ENCODE peak calls at places on chromosomes 11 and 22, in eight cellular contexts. One of them, this sample, is unnamed. For H3K4me1, the result is how much of the 10 kb centered on the place peaks cover.

GRCh38 chr11:13923182-13923581 is 39.3 kb upstream of the SPON1 start:
- DNase-seq in body of pancreas: no peak
- DNase-seq in mesendoderm: peak
- DNase-seq in tibial nerve: no peak
- DNase-seq in Peyer's patch: no peak
- DNase-seq in BE2C: no peak
- DNase-seq in astrocyte: no peak
- DNase-seq in A549: no peak
- DNase-seq in this sample: no peak

GRCh38 chr22:42596376-42596775 is 18.3 kb downstream of the POLDIP3 start:
- DNase-seq in tibial nerve: no peak
- DNase-seq in A549: no peak
- DNase-seq in body of pancreas: no peak
- DNase-seq in astrocyte: no peak
- DNase-seq in Peyer's patch: no peak
- DNase-seq in mesendoderm: no peak
- DNase-seq in BE2C: peak
- DNase-seq in this sample: no peak

GRCh38 chr11:78196661-78197091 is 8.0 kb downstream of the USP35 start:
- DNase-seq in tibial nerve: no peak
- DNase-seq in BE2C: no peak
- DNase-seq in body of pancreas: no peak
- DNase-seq in A549: no peak
- DNase-seq in mesendoderm: no peak
- DNase-seq in astrocyte: no peak
- DNase-seq in Peyer's patch: peak
- DNase-seq in this sample: no peak

GRCh38 chr11:122696662-122697061 is 41.1 kb downstream of the UBASH3B start:
- DNase-seq in mesendoderm: no peak
- DNase-seq in BE2C: no peak
- DNase-seq in astrocyte: no peak
- DNase-seq in body of pancreas: no peak
- DNase-seq in Peyer's patch: no peak
- DNase-seq in A549: no peak
- DNase-seq in tibial nerve: no peak
- DNase-seq in this sample: peak

GRCh38 chr11:575324-575995 is 810 bp upstream of the PHRF1 start:
- DNase-seq in tibial nerve: no peak
- DNase-seq in A549: no peak
- DNase-seq in mesendoderm: peak
- DNase-seq in BE2C: no peak
- DNase-seq in astrocyte: no peak
- DNase-seq in Peyer's patch: no peak
- DNase-seq in body of pancreas: peak
- DNase-seq in this sample: no peak

GRCh38 chr11:46920709-46921108 is 2.4 kb upstream of the LRP4 start:
- DNase-seq in A549: peak
- DNase-seq in Peyer's patch: no peak
- DNase-seq in mesendoderm: no peak
- DNase-seq in tibial nerve: peak
- DNase-seq in body of pancreas: peak
- DNase-seq in BE2C: no peak
- DNase-seq in astrocyte: peak
- DNase-seq in this sample: no peak

GRCh38 chr22:16955678-16956210 is 52.3 kb downstream of the GAB4 start:
- DNase-seq in mesendoderm: no peak
- DNase-seq in astrocyte: no peak
- DNase-seq in Peyer's patch: no peak
- DNase-seq in tibial nerve: no peak
- DNase-seq in A549: no peak
- DNase-seq in body of pancreas: no peak
- DNase-seq in BE2C: no peak
- DNase-seq in this sample: no peak

GRCh38 chr22:39656495-39657490 is 86.2 kb downstream of the CACNA1I start:
- DNase-seq in mesendoderm: no peak
- DNase-seq in body of pancreas: peak
- DNase-seq in tibial nerve: no peak
- DNase-seq in A549: no peak
- DNase-seq in Peyer's patch: no peak
- DNase-seq in astrocyte: no peak
- DNase-seq in BE2C: peak
- DNase-seq in this sample: no peak

GRCh38 chr11:75184757-75185156 is 33.9 kb downstream of the SLCO2B1 start:
- DNase-seq in A549: no peak
- DNase-seq in BE2C: no peak
- DNase-seq in mesendoderm: peak
- DNase-seq in astrocyte: no peak
- DNase-seq in Peyer's patch: no peak
- DNase-seq in body of pancreas: no peak
- DNase-seq in tibial nerve: no peak
- DNase-seq in this sample: no peak

GRCh38 chr11:44309483-44310197 is at the start of gene ALX4:
- DNase-seq in body of pancreas: peak
- DNase-seq in BE2C: no peak
- DNase-seq in Peyer's patch: no peak
- DNase-seq in A549: peak
- DNase-seq in astrocyte: no peak
- DNase-seq in tibial nerve: no peak
- DNase-seq in mesendoderm: peak
- DNase-seq in this sample: no peak

GRCh38 chr11:8338138-8338537 is 74.5 kb upstream of the LMO1 start:
- DNase-seq in A549: peak
- DNase-seq in body of pancreas: peak
- DNase-seq in BE2C: peak
- DNase-seq in Peyer's patch: peak
- DNase-seq in mesendoderm: peak
- DNase-seq in astrocyte: no peak
- DNase-seq in tibial nerve: no peak
- DNase-seq in this sample: no peak

GRCh38 chr11:108966206-108966605 is 301.3 kb downstream of the DDX10 start:
- DNase-seq in BE2C: no peak
- DNase-seq in tibial nerve: no peak
- DNase-seq in A549: no peak
- DNase-seq in body of pancreas: no peak
- DNase-seq in mesendoderm: no peak
- DNase-seq in astrocyte: peak
- DNase-seq in Peyer's patch: no peak
- DNase-seq in this sample: no peak

GRCh38 chr11:115499891-115500290 is 4.3 kb downstream of the CADM1 start:
- DNase-seq in mesendoderm: no peak
- DNase-seq in astrocyte: no peak
- DNase-seq in body of pancreas: no peak
- DNase-seq in A549: no peak
- DNase-seq in Peyer's patch: no peak
- DNase-seq in tibial nerve: no peak
- DNase-seq in BE2C: no peak
- DNase-seq in this sample: no peak

GRCh38 chr11:36361472-36361871 is 65.4 kb downstream of the PRR5L start:
- DNase-seq in A549: no peak
- DNase-seq in astrocyte: peak
- DNase-seq in mesendoderm: no peak
- DNase-seq in body of pancreas: no peak
- DNase-seq in BE2C: no peak
- DNase-seq in Peyer's patch: no peak
- DNase-seq in tibial nerve: no peak
- DNase-seq in this sample: no peak

GRCh38 chr11:75768909-75769771 is 562 bp downstream of the DGAT2 start:
- DNase-seq in BE2C: no peak
- DNase-seq in Peyer's patch: no peak
- DNase-seq in mesendoderm: peak
- DNase-seq in tibial nerve: no peak
- DNase-seq in A549: no peak
- DNase-seq in astrocyte: no peak
- DNase-seq in body of pancreas: no peak
- DNase-seq in this sample: no peak

GRCh38 chr11:69312418-69313399 is 18.8 kb downstream of the MYEOV start:
- DNase-seq in astrocyte: no peak
- DNase-seq in BE2C: no peak
- DNase-seq in A549: no peak
- DNase-seq in body of pancreas: no peak
- DNase-seq in mesendoderm: no peak
- DNase-seq in tibial nerve: no peak
- DNase-seq in Peyer's patch: no peak
- DNase-seq in this sample: no peak

GRCh38 chr11:27977527-27977926 is 130.4 kb downstream of the KIF18A start:
- DNase-seq in BE2C: no peak
- DNase-seq in body of pancreas: no peak
- DNase-seq in tibial nerve: no peak
- DNase-seq in mesendoderm: no peak
- DNase-seq in Peyer's patch: no peak
- DNase-seq in astrocyte: no peak
- DNase-seq in A549: no peak
- DNase-seq in this sample: no peak

GRCh38 chr11:13924801-13925327 is 37.7 kb upstream of the SPON1 start:
- DNase-seq in Peyer's patch: no peak
- DNase-seq in BE2C: no peak
- DNase-seq in mesendoderm: peak
- DNase-seq in body of pancreas: peak
- DNase-seq in astrocyte: no peak
- DNase-seq in tibial nerve: peak
- DNase-seq in A549: no peak
- DNase-seq in this sample: no peak

GRCh38 chr11:96098511-96099241 is 174.8 kb upstream of the MTMR2 start:
- DNase-seq in tibial nerve: no peak
- DNase-seq in body of pancreas: peak
- DNase-seq in mesendoderm: no peak
- DNase-seq in BE2C: no peak
- DNase-seq in Peyer's patch: no peak
- DNase-seq in A549: no peak
- DNase-seq in astrocyte: no peak
- DNase-seq in this sample: no peak
- H3K4me1 ChIP-seq in tibial nerve: half or more
- H3K4me1 ChIP-seq in body of pancreas: under half
- H3K4me1 ChIP-seq in mesendoderm: under half
- H3K4me1 ChIP-seq in BE2C: under half
- H3K4me1 ChIP-seq in Peyer's patch: under half
- H3K4me1 ChIP-seq in A549: under half
- H3K4me1 ChIP-seq in astrocyte: under half
- H3K4me1 ChIP-seq in this sample: under half

DNA sequence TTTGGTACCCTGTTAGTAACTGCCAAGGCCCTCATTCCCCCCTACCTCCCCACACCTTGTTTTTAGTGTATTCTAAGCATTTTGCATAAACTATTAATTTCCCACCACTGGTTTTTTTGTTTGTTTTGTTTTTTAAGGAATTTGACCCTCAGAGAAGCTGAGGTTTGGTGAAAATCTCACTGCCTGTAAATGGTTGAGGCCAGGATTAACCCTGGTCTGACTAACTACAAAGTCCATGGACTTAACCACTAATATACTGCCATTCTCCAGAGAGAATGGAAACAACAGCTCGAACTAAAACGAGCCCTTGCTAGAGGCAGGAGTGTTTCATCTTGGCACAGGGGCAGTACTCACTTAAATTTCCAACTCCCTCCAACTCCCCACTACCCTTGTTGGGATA is 2.9 kb downstream of the CTNND1 start:
- DNase-seq in tibial nerve: no peak
- DNase-seq in astrocyte: no peak
- DNase-seq in A549: no peak
- DNase-seq in body of pancreas: no peak
- DNase-seq in mesendoderm: no peak
- DNase-seq in Peyer's patch: no peak
- DNase-seq in BE2C: no peak
- DNase-seq in this sample: no peak
- H3K4me3 ChIP-seq in tibial nerve: no peak
- H3K4me3 ChIP-seq in astrocyte: peak
- H3K4me3 ChIP-seq in A549: peak
- H3K4me3 ChIP-seq in body of pancreas: no peak
- H3K4me3 ChIP-seq in mesendoderm: no peak
- H3K4me3 ChIP-seq in Peyer's patch: peak
- H3K4me3 ChIP-seq in BE2C: no peak
- H3K4me3 ChIP-seq in this sample: no peak

GRCh38 chr11:3859373-3859881 is 4.0 kb downstream of the STIM1 start:
- DNase-seq in astrocyte: no peak
- DNase-seq in BE2C: peak
- DNase-seq in mesendoderm: peak
- DNase-seq in A549: no peak
- DNase-seq in Peyer's patch: no peak
- DNase-seq in tibial nerve: no peak
- DNase-seq in body of pancreas: peak
- DNase-seq in this sample: no peak
- H3K4me1 ChIP-seq in astrocyte: under half
- H3K4me1 ChIP-seq in BE2C: under half
- H3K4me1 ChIP-seq in mesendoderm: under half
- H3K4me1 ChIP-seq in A549: half or more
- H3K4me1 ChIP-seq in Peyer's patch: under half
- H3K4me1 ChIP-seq in tibial nerve: half or more
- H3K4me1 ChIP-seq in body of pancreas: half or more
- H3K4me1 ChIP-seq in this sample: half or more

DNA sequence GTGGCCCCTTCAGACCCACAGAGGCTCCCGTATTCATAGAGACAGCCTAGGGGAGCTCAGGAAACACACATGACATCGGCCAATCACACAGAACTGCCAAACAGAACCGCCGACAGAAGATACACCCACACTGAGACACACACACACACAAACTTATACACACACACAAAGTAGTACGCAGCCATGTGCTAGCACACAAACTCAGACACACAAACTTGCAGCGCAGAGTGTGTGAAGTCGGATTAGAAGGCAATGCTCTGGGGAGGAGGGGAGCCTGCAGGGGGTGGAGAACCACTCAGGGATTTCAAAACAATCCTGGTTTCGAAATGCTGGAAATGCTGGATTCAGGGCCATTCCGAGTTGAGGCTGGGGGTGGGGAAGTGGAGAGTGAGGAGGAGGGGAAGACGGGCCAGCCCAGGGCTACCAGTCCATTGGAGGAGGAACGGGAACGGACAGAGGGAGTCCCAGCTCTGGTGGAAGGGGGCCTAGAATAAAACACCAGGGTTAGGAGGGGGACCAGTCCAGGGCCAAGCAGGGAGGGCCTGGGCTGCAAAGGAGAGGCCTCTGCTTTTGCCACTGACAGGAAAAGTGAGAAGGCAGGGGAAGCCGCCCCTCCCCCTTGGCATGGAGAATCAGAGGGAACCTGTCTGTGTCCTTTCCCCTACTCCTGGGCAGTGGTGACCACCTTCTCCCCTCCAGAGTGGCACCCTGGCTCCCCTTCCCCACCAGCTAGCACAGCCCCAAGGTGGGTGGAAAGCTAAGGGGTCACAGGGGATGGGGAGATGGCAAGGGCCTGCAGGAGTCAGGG is 4.4 kb downstream of the BCL9L start:
- DNase-seq in body of pancreas: peak
- DNase-seq in BE2C: no peak
- DNase-seq in A549: peak
- DNase-seq in mesendoderm: peak
- DNase-seq in Peyer's patch: no peak
- DNase-seq in tibial nerve: peak
- DNase-seq in astrocyte: peak
- DNase-seq in this sample: no peak
- H3K4me3 ChIP-seq in body of pancreas: no peak
- H3K4me3 ChIP-seq in BE2C: peak
- H3K4me3 ChIP-seq in A549: peak
- H3K4me3 ChIP-seq in mesendoderm: no peak
- H3K4me3 ChIP-seq in Peyer's patch: peak
- H3K4me3 ChIP-seq in tibial nerve: peak
- H3K4me3 ChIP-seq in astrocyte: peak
- H3K4me3 ChIP-seq in this sample: peak